ENCODE peak calls at places on chromosomes 4 and X, in seven cellular contexts. H is NCI-H2029, L is dorsolateral prefrontal cortex, A is KG1, I is HT1080, Q is ascending aorta, E is HL-60. U is an unnamed sample.

GRCh38 chr4:116361782-116362181 is 723.6 kb downstream of the TRAM1L1 start:
- DNase-seq in H (no peak), L (no peak), A (no peak), I (no peak), Q (no peak), E (no peak), U (no peak)

GRCh38 chrX:25158635-25159034 is 142.9 kb upstream of the ARX start:
- DNase-seq in H (no peak), L (no peak), A (no peak), I (peak), Q (no peak), E (no peak), U (no peak)

GRCh38 chr4:13966241-13967195 is 339.0 kb upstream of the BOD1L1 start:
- DNase-seq in H (no peak), L (no peak), A (no peak), I (peak), Q (no peak), E (no peak), U (no peak)

GRCh38 chr4:165331316-165331715 is 3.8 kb downstream of the MSMO1 start:
- DNase-seq in H (no peak), L (no peak), A (no peak), I (peak), Q (no peak), E (no peak), U (no peak)

GRCh38 chr4:176443646-176444409 is 124.1 kb downstream of the SPCS3 start:
- DNase-seq in H (no peak), L (no peak), A (no peak), I (peak), Q (no peak), E (no peak), U (no peak)

GRCh38 chr4:74038161-74039064 is at the start of gene CXCL3:
- DNase-seq in H (no peak), L (peak), A (peak), I (peak), Q (peak), E (peak), U (peak)

GRCh38 chr4:173038192-173038896 is 130.3 kb upstream of the GALNT7 start:
- DNase-seq in H (peak), L (no peak), A (no peak), I (no peak), Q (no peak), E (no peak), U (no peak)

GRCh38 chr4:98283219-98284199 is 22.3 kb downstream of the RAP1GDS1 start:
- DNase-seq in H (no peak), L (no peak), A (no peak), I (no peak), Q (no peak), E (no peak), U (no peak)

GRCh38 chr4:1981251-1982055 is 27.3 kb downstream of the NELFA start:
- DNase-seq in H (no peak), L (no peak), A (no peak), I (no peak), Q (peak), E (peak), U (no peak)

GRCh38 chr4:15658136-15658535 is 3.0 kb upstream of the FBXL5 start:
- DNase-seq in H (no peak), L (no peak), A (no peak), I (no peak), Q (no peak), E (no peak), U (no peak)

GRCh38 chrX:73214366-73215094 is at the start of gene NAP1L2:
- DNase-seq in H (no peak), L (peak), A (no peak), I (peak), Q (peak), E (no peak), U (no peak)

GRCh38 chrX:53284684-53285447 is 3.5 kb upstream of the IQSEC2 start:
- DNase-seq in H (peak), L (peak), A (peak), I (peak), Q (peak), E (peak), U (peak)

GRCh38 chr4:186765138-186765537 is 41.5 kb upstream of the FAT1 start:
- DNase-seq in H (no peak), L (no peak), A (no peak), I (peak), Q (no peak), E (no peak), U (no peak)